ENCODE peak calls at places on chromosomes 2 and 18, in ten cellular contexts. C, N, S, X, D, O, L, W, A and E are unnamed samples.

GRCh38 chr2:3203497-3204019 is 174.1 kb downstream of the EIPR1 start:
- DNase-seq in C (no peak), N (no peak), S (no peak), X (no peak), D (no peak), O (no peak), L (no peak), W (no peak), A (no peak), E (no peak)

GRCh38 chr2:121044412-121044811 is 240.6 kb downstream of the TFCP2L1 start:
- DNase-seq in C (no peak), N (no peak), S (no peak), X (peak), D (no peak), O (no peak), L (no peak), W (no peak), A (no peak), E (no peak)

GRCh38 chr2:85914916-85915315 is 26.1 kb upstream of the ST3GAL5 start:
- DNase-seq in C (no peak), N (no peak), S (no peak), X (no peak), D (no peak), O (no peak), L (no peak), W (no peak), A (no peak), E (no peak)

GRCh38 chr2:30688956-30689401 is 118.3 kb downstream of the CAPN13 start:
- DNase-seq in C (no peak), N (peak), S (no peak), X (no peak), D (peak), O (no peak), L (no peak), W (no peak), A (no peak), E (no peak)

GRCh38 chr2:169452080-169452479 is 27.2 kb upstream of the BBS5 start:
- DNase-seq in C (no peak), N (no peak), S (no peak), X (peak), D (no peak), O (peak), L (no peak), W (no peak), A (peak), E (no peak)

GRCh38 chr2:26178746-26179436 is 6.0 kb downstream of the GAREM2 start:
- DNase-seq in C (no peak), N (no peak), S (no peak), X (no peak), D (no peak), O (no peak), L (no peak), W (no peak), A (no peak), E (no peak)

GRCh38 chr2:62383843-62384242 is 122.2 kb downstream of the TMEM17 start:
- DNase-seq in C (no peak), N (no peak), S (no peak), X (no peak), D (no peak), O (no peak), L (no peak), W (no peak), A (peak), E (no peak)

GRCh38 chr2:111118455-111119003 is 2.2 kb upstream of the BCL2L11 start:
- DNase-seq in C (no peak), N (no peak), S (no peak), X (no peak), D (no peak), O (no peak), L (no peak), W (no peak), A (no peak), E (no peak)

GRCh38 chr2:139123795-139124194 is 343.6 kb upstream of the NXPH2 start:
- DNase-seq in C (no peak), N (no peak), S (no peak), X (no peak), D (no peak), O (no peak), L (no peak), W (no peak), A (no peak), E (no peak)

GRCh38 chr2:240236217-240237111 is 96.0 kb upstream of the OTOS start:
- DNase-seq in C (peak), N (peak), S (no peak), X (no peak), D (peak), O (no peak), L (no peak), W (no peak), A (no peak), E (no peak)

GRCh38 chr18:63311481-63312409 is 7.8 kb downstream of the BCL2 start:
- DNase-seq in C (no peak), N (no peak), S (no peak), X (no peak), D (no peak), O (no peak), L (no peak), W (no peak), A (no peak), E (no peak)

GRCh38 chr2:41782306-41783158 is 265.3 kb upstream of the PKDCC start:
- DNase-seq in C (peak), N (no peak), S (no peak), X (peak), D (peak), O (peak), L (peak), W (no peak), A (peak), E (peak)

GRCh38 chr2:12738112-12738485 is 21.4 kb downstream of the TRIB2 start:
- DNase-seq in C (no peak), N (no peak), S (no peak), X (no peak), D (no peak), O (no peak), L (no peak), W (no peak), A (peak), E (peak)

GRCh38 chr2:145715601-145716000 is 1195.7 kb upstream of the ZEB2 start:
- DNase-seq in C (no peak), N (no peak), S (peak), X (no peak), D (no peak), O (no peak), L (no peak), W (no peak), A (no peak), E (no peak)

GRCh38 chr2:6341730-6342129 is 524.0 kb downstream of the CMPK2 start:
- DNase-seq in C (no peak), N (no peak), S (no peak), X (no peak), D (no peak), O (no peak), L (no peak), W (no peak), A (no peak), E (no peak)

GRCh38 chr2:207796585-207797350 is 27.1 kb upstream of the FZD5 start:
- DNase-seq in C (no peak), N (no peak), S (no peak), X (peak), D (no peak), O (no peak), L (no peak), W (peak), A (peak), E (no peak)

GRCh38 chr18:76426738-76427305 is 68.2 kb downstream of the ZNF516 start:
- DNase-seq in C (no peak), N (peak), S (no peak), X (peak), D (no peak), O (peak), L (peak), W (no peak), A (no peak), E (no peak)

GRCh38 chr2:71634571-71634970 is 181.2 kb downstream of the DYSF start:
- DNase-seq in C (no peak), N (no peak), S (no peak), X (no peak), D (no peak), O (no peak), L (no peak), W (no peak), A (no peak), E (no peak)

GRCh38 chr2:180385601-180386201 is 378.6 kb upstream of the CWC22 start:
- DNase-seq in C (no peak), N (no peak), S (no peak), X (no peak), D (no peak), O (no peak), L (no peak), W (no peak), A (peak), E (no peak)

GRCh38 chr18:4207383-4207782 is 247.7 kb downstream of the DLGAP1 start:
- DNase-seq in C (no peak), N (no peak), S (no peak), X (no peak), D (no peak), O (no peak), L (no peak), W (peak), A (no peak), E (no peak)

GRCh38 chr2:214730248-214730647 is 79.2 kb downstream of the BARD1 start:
- DNase-seq in C (no peak), N (no peak), S (no peak), X (no peak), D (no peak), O (no peak), L (no peak), W (no peak), A (peak), E (no peak)

GRCh38 chr2:28360742-28361293 is 31.8 kb upstream of the FOSL2 start:
- DNase-seq in C (no peak), N (peak), S (no peak), X (peak), D (peak), O (no peak), L (peak), W (no peak), A (peak), E (peak)

DNA sequence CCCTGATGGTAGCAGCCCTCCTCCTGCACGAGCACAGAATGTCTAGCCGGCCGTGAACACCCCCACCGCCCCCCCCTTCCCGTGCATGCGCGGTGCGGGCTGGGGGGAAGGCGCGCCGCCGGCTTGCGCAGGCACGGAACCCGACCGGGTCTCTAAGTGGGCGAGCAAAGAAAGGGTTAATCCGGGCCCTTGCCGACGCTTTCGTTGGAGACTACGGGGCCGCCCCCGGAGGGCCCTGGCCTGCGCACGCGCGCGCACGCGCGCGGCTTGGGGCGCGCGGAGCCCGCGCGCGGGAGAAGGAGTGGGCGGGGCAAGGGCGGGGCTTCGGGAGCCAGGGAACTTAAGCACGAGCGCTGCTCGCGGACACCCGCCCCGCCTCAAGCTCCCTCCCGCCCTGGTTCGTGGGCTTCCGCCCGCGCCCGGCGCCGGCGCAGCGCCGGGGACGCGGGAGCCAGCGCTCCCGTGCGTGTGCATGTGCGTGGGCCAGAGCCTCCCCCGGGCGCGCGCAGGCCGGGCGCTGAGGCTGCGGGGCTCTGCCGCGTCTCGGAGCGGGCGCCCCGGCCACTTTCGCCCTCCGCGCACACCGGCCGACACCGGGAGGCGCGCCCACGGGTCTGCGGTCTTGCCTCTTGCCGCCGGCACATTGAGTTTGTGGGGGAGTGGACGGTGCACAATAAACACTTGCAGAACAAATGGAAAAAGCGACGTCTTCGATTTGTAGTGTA is 617 bp upstream of the ZBTB14 start:
- DNase-seq in C (peak), N (peak), S (peak), X (peak), D (peak), O (peak), L (peak), W (peak), A (peak), E (peak)
- TF ChIP-seq POLR2A in C (no peak), N (no peak), S (no peak), X (peak), D (no peak), O (no peak), L (peak), W (no peak), A (peak), E (peak)

GRCh38 chr18:79681484-79682387 is 2.1 kb downstream of the CTDP1 start:
- DNase-seq in C (no peak), N (no peak), S (peak), X (no peak), D (no peak), O (no peak), L (no peak), W (no peak), A (no peak), E (no peak)

GRCh38 chr18:79678665-79679551 is 695 bp upstream of the CTDP1 start:
- DNase-seq in C (peak), N (peak), S (peak), X (peak), D (peak), O (peak), L (peak), W (peak), A (peak), E (peak)

GRCh38 chr18:79679552-79680099 is at the start of gene CTDP1:
- DNase-seq in C (peak), N (peak), S (peak), X (peak), D (peak), O (peak), L (peak), W (peak), A (peak), E (peak)

GRCh38 chr18:79680891-79681339 is 1.3 kb downstream of the CTDP1 start:
- DNase-seq in C (no peak), N (no peak), S (no peak), X (no peak), D (no peak), O (no peak), L (no peak), W (no peak), A (no peak), E (no peak)

DNA sequence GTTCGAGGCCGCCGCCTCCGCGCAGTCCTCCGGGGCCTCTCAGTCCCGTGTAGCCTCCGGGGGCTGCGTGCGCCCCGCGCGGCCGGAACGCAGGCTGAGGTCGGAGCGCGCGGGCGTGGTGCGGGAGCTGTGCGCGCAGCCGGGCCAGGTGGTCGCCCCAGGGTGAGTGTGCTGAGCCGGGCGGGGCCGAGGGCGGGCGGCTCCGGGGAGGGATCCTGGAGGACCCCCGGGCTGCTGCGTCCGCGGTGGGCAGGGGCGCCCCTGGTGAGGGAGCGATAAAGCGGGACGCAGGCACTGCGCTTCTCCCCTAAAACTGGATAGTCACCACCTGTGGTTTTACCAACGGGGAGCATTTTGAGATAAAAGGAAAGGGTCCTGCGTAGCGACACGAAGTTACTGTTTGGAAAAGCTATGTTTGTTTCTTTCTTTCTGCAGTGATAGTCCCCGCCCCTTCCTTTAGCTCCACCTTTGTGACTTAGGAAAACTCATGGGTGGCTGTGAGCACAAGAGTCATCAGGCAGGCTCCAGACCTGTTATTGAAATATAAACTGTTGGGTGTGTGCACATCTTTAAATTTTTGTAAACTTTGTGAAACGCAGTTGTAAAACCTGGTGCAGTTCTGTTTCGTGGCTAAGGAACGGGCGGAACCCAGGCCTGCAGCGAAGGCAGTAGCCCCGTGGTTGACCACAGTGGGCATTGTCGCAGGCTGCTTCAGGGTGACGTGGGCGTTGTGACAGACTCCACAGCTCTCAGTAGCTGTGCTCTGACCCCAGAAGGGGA is 687 bp downstream of the CTDP1 start:
- DNase-seq in C (peak), N (no peak), S (peak), X (peak), D (no peak), O (no peak), L (no peak), W (no peak), A (peak), E (peak)
- TF ChIP-seq POLR2A in C (peak), N (no peak), S (no peak), X (no peak), D (no peak), O (no peak), L (no peak), W (no peak), A (no peak), E (no peak)

GRCh38 chr18:49028801-49029506 is 78.2 kb upstream of the SMAD7 start:
- DNase-seq in C (no peak), N (no peak), S (peak), X (no peak), D (no peak), O (no peak), L (no peak), W (no peak), A (no peak), E (no peak)

GRCh38 chr18:49030692-49031443 is 80.1 kb upstream of the SMAD7 start:
- DNase-seq in C (no peak), N (no peak), S (peak), X (no peak), D (no peak), O (no peak), L (peak), W (no peak), A (no peak), E (no peak)

GRCh38 chr18:49030138-49030537 is 79.4 kb upstream of the SMAD7 start:
- DNase-seq in C (no peak), N (no peak), S (peak), X (no peak), D (no peak), O (no peak), L (no peak), W (no peak), A (no peak), E (no peak)

GRCh38 chr18:49028091-49028490 is 77.3 kb upstream of the SMAD7 start:
- DNase-seq in C (no peak), N (no peak), S (peak), X (no peak), D (no peak), O (no peak), L (no peak), W (no peak), A (no peak), E (no peak)

DNA sequence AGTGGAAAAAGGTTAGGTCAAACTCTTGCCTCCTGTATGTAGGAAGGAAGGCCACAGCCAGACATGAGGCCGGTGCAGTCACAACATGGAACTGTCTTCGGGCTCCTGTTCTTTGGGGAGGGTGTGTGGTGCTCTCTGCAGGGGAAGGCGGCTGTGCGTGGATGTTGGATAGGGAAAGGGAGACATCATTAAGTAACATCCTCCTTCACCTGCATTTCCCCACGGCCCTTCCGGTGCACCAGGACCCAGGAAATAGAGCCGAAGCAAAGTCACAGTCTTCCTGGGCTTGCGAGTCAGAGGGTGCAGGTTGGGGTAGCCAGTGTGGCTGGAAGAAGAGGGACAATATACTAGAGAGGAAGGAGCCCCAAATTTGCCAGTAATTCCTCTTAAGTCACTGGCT is 78.9 kb upstream of the SMAD7 start:
- DNase-seq in C (no peak), N (no peak), S (peak), X (no peak), D (no peak), O (no peak), L (no peak), W (no peak), A (no peak), E (no peak)
- TF ChIP-seq POLR2A in C (no peak), N (no peak), S (no peak), X (no peak), D (no peak), O (no peak), L (no peak), W (no peak), A (no peak), E (no peak)

GRCh38 chr2:206442516-206442853 is 847 bp upstream of the ADAM23 start:
- DNase-seq in C (no peak), N (no peak), S (no peak), X (no peak), D (no peak), O (no peak), L (no peak), W (no peak), A (no peak), E (no peak)

GRCh38 chr2:206438196-206438727 is 5.1 kb upstream of the ADAM23 start:
- DNase-seq in C (no peak), N (no peak), S (no peak), X (no peak), D (no peak), O (no peak), L (no peak), W (no peak), A (no peak), E (no peak)

GRCh38 chr2:206442854-206443734 is at the start of gene ADAM23:
- DNase-seq in C (peak), N (no peak), S (no peak), X (peak), D (peak), O (no peak), L (no peak), W (peak), A (peak), E (peak)

GRCh38 chr2:206445948-206446347 is 2.6 kb downstream of the ADAM23 start:
- DNase-seq in C (no peak), N (no peak), S (no peak), X (no peak), D (no peak), O (no peak), L (no peak), W (no peak), A (no peak), E (no peak)

DNA sequence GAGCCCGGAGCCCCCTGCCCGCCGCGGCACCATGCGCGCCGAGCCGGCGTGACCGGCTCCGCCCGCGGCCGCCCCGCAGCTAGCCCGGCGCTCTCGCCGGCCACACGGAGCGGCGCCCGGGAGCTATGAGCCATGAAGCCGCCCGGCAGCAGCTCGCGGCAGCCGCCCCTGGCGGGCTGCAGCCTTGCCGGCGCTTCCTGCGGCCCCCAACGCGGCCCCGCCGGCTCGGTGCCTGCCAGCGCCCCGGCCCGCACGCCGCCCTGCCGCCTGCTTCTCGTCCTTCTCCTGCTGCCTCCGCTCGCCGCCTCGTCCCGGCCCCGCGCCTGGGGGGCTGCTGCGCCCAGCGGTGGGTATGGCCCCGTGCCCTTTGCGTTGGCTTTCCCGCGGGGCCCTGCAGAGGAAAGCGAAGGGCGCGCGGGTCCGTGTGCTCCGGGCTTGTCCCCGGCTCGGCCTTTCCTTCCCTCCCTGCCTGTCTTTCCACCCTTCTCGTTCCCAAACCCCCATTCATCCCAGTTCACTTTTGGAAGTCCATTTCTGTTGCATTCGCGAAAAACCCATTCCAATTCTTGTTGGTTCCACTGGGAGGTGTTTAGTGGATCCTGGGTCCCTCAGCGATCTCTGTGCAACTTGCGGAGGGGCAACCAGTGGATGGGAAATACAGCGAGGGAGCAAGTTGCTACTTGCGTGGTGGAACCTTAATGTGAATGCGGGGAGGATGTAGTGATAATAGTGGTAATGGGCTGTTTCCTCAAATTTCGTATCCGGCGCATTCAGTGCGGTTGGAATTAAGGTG is 599 bp downstream of the ADAM23 start:
- DNase-seq in C (peak), N (no peak), S (no peak), X (peak), D (no peak), O (no peak), L (no peak), W (no peak), A (peak), E (peak)
- TF ChIP-seq POLR2A in C (no peak), N (no peak), S (no peak), X (no peak), D (no peak), O (no peak), L (no peak), W (no peak), A (no peak), E (no peak)